ENCODE peak calls at places on chromosomes 5 and 9, in seven cellular contexts. L is fibroblast of lung, K is A549, D is DND-41, E is IMR-90, I is neuronal stem cell, O is PC-9. U is an unnamed sample.

GRCh38 chr5:127031147-127031862 is 947 bp upstream of the MARCHF3 start:
- DNase-seq in I (no peak), K (peak; percentile 5), D (no peak), E (no peak), O (no peak), L (peak; percentile 7), U (no peak)

GRCh38 chr5:93572773-93573626 is 8.0 kb downstream of the NR2F1-AS1 start:
- DNase-seq in E (no peak), I (no peak), O (no peak), D (no peak), L (peak; percentile 79), K (no peak), U (peak; percentile 29)

GRCh38 chr5:115363879-115364278 is 67.4 kb upstream of the CCDC112 start:
- DNase-seq in I (no peak), E (no peak), O (no peak), D (no peak), L (peak; percentile 30), K (no peak), U (no peak)

GRCh38 chr9:137406876-137407589 is 15.9 kb downstream of the EXD3 start:
- DNase-seq in D (no peak), I (peak; percentile 77), K (peak; percentile 60), L (peak; percentile 55), E (peak; percentile 44), O (no peak), U (peak; percentile 17)

GRCh38 chr9:131869312-131869711 is 129.4 kb upstream of the RAPGEF1 start:
- DNase-seq in I (peak; percentile 39), E (no peak), O (no peak), K (no peak), D (no peak), L (no peak), U (no peak)

GRCh38 chr5:180932660-180933059 is 33.7 kb downstream of the BTNL8 start:
- DNase-seq in I (no peak), D (no peak), L (no peak), K (no peak), E (no peak), O (no peak), U (no peak)

GRCh38 chr5:181217805-181218065 is 5.3 kb upstream of the TRIM41 start:
- DNase-seq in E (no peak), K (no peak), I (no peak), O (no peak), D (no peak), L (no peak), U (no peak)

GRCh38 chr9:127283917-127284316 is 19.3 kb downstream of the GARNL3 start:
- DNase-seq in E (peak; percentile 51), I (no peak), D (peak; percentile 8), L (peak; percentile 29), K (peak; percentile 55), O (no peak), U (peak; percentile 15)

GRCh38 chr5:59542841-59543825 is 350.4 kb downstream of the PDE4D start:
- DNase-seq in E (no peak), D (no peak), K (peak; percentile 96), O (no peak), L (peak; percentile 88), I (no peak), U (no peak)

GRCh38 chr5:150618588-150619281 is 21.7 kb upstream of the SYNPO start:
- DNase-seq in O (no peak), E (peak; percentile 62), D (no peak), L (peak; percentile 80), K (no peak), I (no peak), U (no peak)

GRCh38 chr9:129007766-129008468 is 20.2 kb downstream of the SH3GLB2 start:
- DNase-seq in O (no peak), D (no peak), L (no peak), E (no peak), K (no peak), I (no peak), U (peak; percentile 32)

GRCh38 chr9:77375956-77376532 is 198.7 kb downstream of the VPS13A start:
- DNase-seq in K (no peak), I (peak; percentile 33), D (no peak), O (no peak), L (peak; percentile 6), E (peak; percentile 47), U (no peak)

GRCh38 chr5:37724395-37725125 is 115.3 kb downstream of the GDNF start:
- DNase-seq in D (no peak), I (no peak), O (no peak), L (peak; percentile 75), E (no peak), K (no peak), U (no peak)

GRCh38 chr9:10208691-10209069 is 404.1 kb downstream of the PTPRD start:
- DNase-seq in E (no peak), D (no peak), I (no peak), L (no peak), O (no peak), K (no peak), U (no peak)

GRCh38 chr5:177005619-177006264 is 837 bp downstream of the UIMC1 start:
- DNase-seq in E (peak; percentile 62), I (peak; percentile 56), D (peak; percentile 70), L (peak; percentile 70), K (peak; percentile 71), O (peak; percentile 53), U (peak; percentile 66)

GRCh38 chr9:97564291-97565175 is 63.1 kb downstream of the TMOD1 start:
- DNase-seq in E (peak; percentile 78), D (no peak), K (peak; percentile 19), O (no peak), I (no peak), L (peak; percentile 55), U (peak; percentile 42)

GRCh38 chr5:108113950-108114349 is 267.9 kb downstream of the FBXL17 start:
- DNase-seq in E (no peak), K (no peak), O (no peak), L (no peak), I (no peak), D (no peak), U (no peak)

GRCh38 chr5:139407517-139407916 is 3.6 kb upstream of the SPATA24 start:
- DNase-seq in K (no peak), L (no peak), E (no peak), D (no peak), O (no peak), I (no peak), U (no peak)

GRCh38 chr5:79229357-79230174 is 6.4 kb upstream of the JMY start:
- DNase-seq in O (peak; percentile 40), I (no peak), D (no peak), K (no peak), E (peak; percentile 81), L (peak; percentile 30), U (peak; percentile 90)

GRCh38 chr9:107487521-107488399 is 1.8 kb downstream of the KLF4 start:
- DNase-seq in O (peak; percentile 77), D (no peak), I (peak; percentile 69), E (no peak), K (peak; percentile 69), L (peak; percentile 51), U (no peak)

GRCh38 chr9:23117621-23118020 is 671.0 kb downstream of the DMRTA1 start:
- DNase-seq in K (no peak), L (peak; percentile 85), D (no peak), E (peak; percentile 80), I (no peak), O (no peak), U (peak; percentile 6)

GRCh38 chr9:132077881-132078280 is 1.8 kb downstream of the MED27 start:
- DNase-seq in K (no peak), E (no peak), L (no peak), I (no peak), D (no peak), O (no peak), U (no peak)

GRCh38 chr5:147481857-147482256 is 28.0 kb downstream of the DPYSL3 start:
- DNase-seq in K (no peak), D (no peak), E (peak; percentile 78), I (no peak), L (peak; percentile 87), O (no peak), U (peak; percentile 18)

DNA sequence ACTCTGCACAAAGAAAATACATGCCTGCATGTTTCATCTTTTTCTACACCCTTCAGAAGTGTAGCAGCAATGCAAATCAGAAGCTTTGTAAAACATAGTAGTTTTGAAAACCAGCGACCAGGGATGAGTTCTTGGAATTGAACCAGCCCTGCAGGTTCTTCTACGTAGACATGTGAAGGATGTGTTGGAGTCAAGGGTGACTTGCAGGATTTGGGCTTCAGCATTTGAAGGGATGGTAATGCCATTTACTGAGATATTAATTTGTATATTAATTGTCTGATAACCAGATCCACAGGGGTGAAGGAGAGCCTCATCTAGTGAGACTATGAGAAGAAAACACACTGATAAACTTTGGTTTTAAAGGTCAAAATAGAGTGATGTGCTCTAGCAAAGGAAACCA is 72.4 kb downstream of the KIAA1958 start:
- DNase-seq in E (no peak), O (no peak), L (no peak), D (no peak), K (no peak), I (no peak), U (no peak)
- H3K27ac ChIP-seq in E (no peak overlapping the region), O (no peak overlapping the region), L (no peak overlapping the region), D (no peak overlapping the region), K (no peak overlapping the region), I (no peak overlapping the region), U (no peak overlapping the region)

GRCh38 chr9:6384732-6385131 is 28.3 kb upstream of the UHRF2 start:
- DNase-seq in I (no peak), L (no peak), O (no peak), D (peak; percentile 4), K (no peak), E (no peak), U (no peak)

GRCh38 chr9:6382681-6383080 is 30.3 kb upstream of the UHRF2 start:
- DNase-seq in L (peak; percentile 9), I (no peak), O (no peak), D (no peak), K (no peak), E (peak; percentile 47), U (no peak)

GRCh38 chr9:6383551-6384225 is 29.3 kb upstream of the UHRF2 start:
- DNase-seq in E (peak; percentile 78), L (peak; percentile 72), I (no peak), K (no peak), O (no peak), D (no peak), U (peak; percentile 32)
- H3K4me2 ChIP-seq in E (peak overlapping the region; percentile 64), L (peak overlapping the region; percentile 48), I (no peak overlapping the region), K (no peak overlapping the region), O (no peak overlapping the region), D (no peak overlapping the region), U (no peak overlapping the region)

DNA sequence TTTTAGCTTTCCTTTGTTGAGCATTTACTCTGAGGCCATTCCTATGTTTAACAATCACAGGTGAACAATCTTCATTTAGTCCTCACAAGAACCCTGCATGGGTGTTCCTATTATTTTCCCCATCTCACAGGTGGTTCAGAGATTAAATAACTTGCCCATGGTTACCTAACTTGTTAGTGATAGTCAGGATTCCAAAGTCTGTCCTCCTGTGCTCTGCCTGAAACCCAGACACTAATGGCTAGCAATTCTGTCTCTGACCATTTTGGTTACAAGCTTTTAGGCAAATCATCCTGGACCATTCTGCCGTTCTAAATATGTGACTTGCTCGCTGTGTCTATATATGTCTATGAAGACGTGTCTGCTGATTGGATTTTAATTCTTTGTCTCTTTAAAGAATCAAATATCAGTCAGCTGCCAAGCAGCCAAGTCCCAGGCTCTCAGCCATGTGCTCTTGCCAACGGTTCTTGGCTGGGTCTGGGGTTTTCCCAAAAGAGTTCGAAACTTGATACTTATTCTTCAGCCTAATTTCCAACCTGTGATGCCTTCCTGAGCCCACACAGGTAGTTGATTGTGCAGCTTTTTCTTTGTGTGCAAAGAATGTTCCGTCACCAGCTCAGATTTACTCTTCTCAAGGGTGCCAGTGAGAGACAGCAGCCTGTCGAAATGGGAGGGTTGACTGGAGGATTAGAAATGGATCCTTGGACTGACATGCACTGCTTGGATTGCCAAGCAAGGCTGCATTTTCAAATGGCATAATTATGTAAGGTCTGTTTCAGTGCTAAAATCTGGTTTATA is 121.6 kb downstream of the NREP start:
- DNase-seq in K (no peak), L (peak; percentile 9), O (no peak), E (no peak), D (no peak), I (peak; percentile 3), U (no peak)
- H3K4me3 ChIP-seq in K (no peak overlapping the region), L (no peak overlapping the region), O (no peak overlapping the region), E (no peak overlapping the region), D (no peak overlapping the region), I (no peak overlapping the region), U (no peak overlapping the region)

GRCh38 chr5:2207416-2207950 is 324.8 kb upstream of the IRX4 start:
- DNase-seq in E (no peak), L (no peak), I (no peak), D (no peak), K (no peak), O (no peak), U (no peak)
- H3K27ac ChIP-seq in E (no peak overlapping the region), L (no peak overlapping the region), I (no peak overlapping the region), D (no peak overlapping the region), K (no peak overlapping the region), O (no peak overlapping the region), U (no peak overlapping the region)

U was measured in mammary epithelial cell.